ENCODE peak calls at places on chromosomes 16 and 17, in ten cellular contexts. U, M, N, C, H, O, W, K, R and P are unnamed samples.

GRCh38 chr16:6665126-6665525 is 667.5 kb upstream of the RBFOX1 start:
- DNase-seq in U (no peak), M (no peak), N (no peak), C (no peak), H (no peak), O (no peak), W (no peak), K (no peak), R (no peak), P (no peak)

GRCh38 chr17:30388321-30389179 is 9.8 kb downstream of the CPD start:
- DNase-seq in U (no peak), M (no peak), N (no peak), C (no peak), H (no peak), O (no peak), W (no peak), K (no peak), R (no peak), P (no peak)

GRCh38 chr16:50553182-50553710 is 5.0 kb downstream of the NKD1 start:
- DNase-seq in U (no peak), M (no peak), N (no peak), C (no peak), H (no peak), O (no peak), W (no peak), K (no peak), R (no peak), P (no peak)

GRCh38 chr17:69213059-69213813 is 15.4 kb downstream of the ABCA10 start:
- DNase-seq in U (peak; percentile 16), M (no peak), N (no peak), C (no peak), H (no peak), O (no peak), W (no peak), K (no peak), R (no peak), P (no peak)

GRCh38 chr17:41544497-41544896 is 16.4 kb upstream of the KRT19 start:
- DNase-seq in U (no peak), M (no peak), N (no peak), C (no peak), H (no peak), O (no peak), W (no peak), K (no peak), R (no peak), P (no peak)

GRCh38 chr17:73455050-73455687 is 143.4 kb upstream of the CDC42EP4 start:
- DNase-seq in U (no peak), M (no peak), N (no peak), C (no peak), H (no peak), O (no peak), W (peak; percentile 7), K (no peak), R (no peak), P (no peak)

GRCh38 chr16:9050102-9050830 is 41.2 kb upstream of the HAPSTR1 start:
- DNase-seq in U (no peak), M (no peak), N (no peak), C (no peak), H (no peak), O (no peak), W (no peak), K (peak; percentile 36), R (no peak), P (no peak)

GRCh38 chr17:36932383-36933173 is 4.7 kb upstream of the LHX1 start:
- DNase-seq in U (no peak), M (no peak), N (no peak), C (no peak), H (no peak), O (no peak), W (no peak), K (no peak), R (no peak), P (peak; percentile 53)

GRCh38 chr16:30053376-30054015 is 12.1 kb upstream of the ALDOA start:
- DNase-seq in U (peak; percentile 90), M (no peak), N (peak; percentile 51), C (no peak), H (no peak), O (no peak), W (no peak), K (no peak), R (no peak), P (no peak)

GRCh38 chr17:2723997-2724782 is 12.6 kb upstream of the CLUH start:
- DNase-seq in U (no peak), M (no peak), N (no peak), C (no peak), H (no peak), O (no peak), W (no peak), K (no peak), R (no peak), P (peak; percentile 69)

GRCh38 chr16:2056681-2057407 is 9.1 kb downstream of the TSC2 start:
- DNase-seq in U (peak; percentile 21), M (no peak), N (no peak), C (no peak), H (no peak), O (no peak), W (no peak), K (no peak), R (no peak), P (no peak)

GRCh38 chr16:3979518-3979917 is 99.0 kb upstream of the CREBBP start:
- DNase-seq in U (no peak), M (no peak), N (no peak), C (no peak), H (no peak), O (no peak), W (no peak), K (no peak), R (no peak), P (no peak)

GRCh38 chr17:17853811-17854527 is 17.2 kb upstream of the SREBF1 start:
- DNase-seq in U (peak; percentile 77), M (peak; percentile 19), N (no peak), C (no peak), H (no peak), O (no peak), W (no peak), K (peak; percentile 83), R (no peak), P (no peak)

GRCh38 chr17:67386965-67387551 is 10.0 kb downstream of the PITPNC1 start:
- DNase-seq in U (peak; percentile 64), M (peak; percentile 58), N (peak; percentile 35), C (peak; percentile 62), H (peak; percentile 38), O (no peak), W (no peak), K (peak; percentile 86), R (peak; percentile 59), P (peak; percentile 54)

GRCh38 chr16:3004781-3005284 is 7.9 kb upstream of the CLDN9 start:
- DNase-seq in U (no peak), M (no peak), N (no peak), C (no peak), H (peak; percentile 64), O (no peak), W (no peak), K (no peak), R (no peak), P (no peak)

GRCh38 chr16:56795011-56795410 is 65.1 kb downstream of the NUP93 start:
- DNase-seq in U (peak; percentile 84), M (no peak), N (no peak), C (no peak), H (no peak), O (no peak), W (no peak), K (no peak), R (no peak), P (no peak)

GRCh38 chr16:64657316-64658011 is 464.4 kb downstream of the CDH11 start:
- DNase-seq in U (no peak), M (no peak), N (no peak), C (no peak), H (no peak), O (no peak), W (no peak), K (no peak), R (no peak), P (no peak)

GRCh38 chr16:88854306-88855111 is 2.2 kb downstream of the GALNS start:
- DNase-seq in U (no peak), M (no peak), N (no peak), C (no peak), H (no peak), O (no peak), W (no peak), K (peak; percentile 8), R (no peak), P (peak; percentile 82)

GRCh38 chr17:511001-511690 is 158.5 kb upstream of the RPH3AL start:
- DNase-seq in U (peak; percentile 87), M (no peak), N (peak; percentile 72), C (no peak), H (no peak), O (peak; percentile 65), W (no peak), K (no peak), R (no peak), P (no peak)

GRCh38 chr17:65053354-65053881 is 3.1 kb downstream of the GNA13 start:
- DNase-seq in U (no peak), M (no peak), N (no peak), C (no peak), H (no peak), O (no peak), W (no peak), K (no peak), R (no peak), P (no peak)

GRCh38 chr16:11315499-11315898 is 29.8 kb upstream of the RMI2 start:
- DNase-seq in U (peak; percentile 96), M (no peak), N (peak; percentile 49), C (no peak), H (no peak), O (no peak), W (no peak), K (no peak), R (no peak), P (no peak)

GRCh38 chr16:1034230-1035065 is 38.1 kb upstream of the SSTR5 start:
- DNase-seq in U (no peak), M (no peak), N (no peak), C (no peak), H (no peak), O (no peak), W (peak; percentile 60), K (no peak), R (no peak), P (no peak)

GRCh38 chr17:83024205-83024971 is 55.0 kb upstream of the METRNL start:
- DNase-seq in U (no peak), M (no peak), N (no peak), C (no peak), H (no peak), O (no peak), W (no peak), K (peak; percentile 14), R (no peak), P (no peak)

GRCh38 chr16:813204-813915 is 12.8 kb upstream of the GNG13 start:
- DNase-seq in U (no peak), M (peak; percentile 31), N (peak; percentile 17), C (no peak), H (no peak), O (peak; percentile 16), W (peak; percentile 23), K (peak; percentile 61), R (peak; percentile 62), P (peak; percentile 84)